ENCODE peak calls at places on chromosome X, in eight cellular contexts. X, F, G, Y, L, D, W and K are unnamed samples.

GRCh38 chrX:143663755-143664154 is 27.9 kb upstream of the SLITRK4 start:
- DNase-seq in W (no peak), L (no peak), G (no peak), D (no peak), Y (no peak), F (no peak), X (no peak), K (no peak)

GRCh38 chrX:23908219-23909003 is 605 bp downstream of the CXorf58 start:
- DNase-seq in G (no peak), Y (no peak), X (peak), W (no peak), L (no peak), D (no peak), F (no peak), K (no peak)

GRCh38 chrX:7261672-7262332 is 113.8 kb upstream of the PUDP start:
- DNase-seq in G (no peak), D (no peak), W (no peak), F (no peak), L (no peak), X (no peak), Y (no peak), K (no peak)

GRCh38 chrX:387729-388128 is 1.0 kb upstream of the PPP2R3B start:
- DNase-seq in Y (no peak), F (no peak), G (no peak), W (no peak), X (no peak), D (no peak), L (no peak), K (no peak)

GRCh38 chrX:37745354-37745753 is 34.5 kb upstream of the CYBB start:
- DNase-seq in F (peak), G (peak), W (peak), Y (peak), X (peak), D (peak), L (peak), K (no peak)

GRCh38 chrX:109125304-109125703 is 356.6 kb downstream of the GUCY2F start:
- DNase-seq in F (no peak), W (no peak), D (no peak), Y (no peak), G (no peak), X (no peak), L (no peak), K (no peak)

GRCh38 chrX:274904-275475 is 6.2 kb upstream of the PLCXD1 start:
- DNase-seq in X (peak), Y (peak), W (no peak), G (no peak), D (no peak), L (peak), F (no peak), K (no peak)

GRCh38 chrX:23802431-23802830 is 19.5 kb downstream of the SAT1 start:
- DNase-seq in X (no peak), G (no peak), L (no peak), W (no peak), F (no peak), D (peak), Y (no peak), K (no peak)

GRCh38 chrX:4935846-4936245 is 1222.4 kb upstream of the PRKX start:
- DNase-seq in L (no peak), D (no peak), F (no peak), W (peak), G (no peak), Y (no peak), X (no peak), K (no peak)

DNA sequence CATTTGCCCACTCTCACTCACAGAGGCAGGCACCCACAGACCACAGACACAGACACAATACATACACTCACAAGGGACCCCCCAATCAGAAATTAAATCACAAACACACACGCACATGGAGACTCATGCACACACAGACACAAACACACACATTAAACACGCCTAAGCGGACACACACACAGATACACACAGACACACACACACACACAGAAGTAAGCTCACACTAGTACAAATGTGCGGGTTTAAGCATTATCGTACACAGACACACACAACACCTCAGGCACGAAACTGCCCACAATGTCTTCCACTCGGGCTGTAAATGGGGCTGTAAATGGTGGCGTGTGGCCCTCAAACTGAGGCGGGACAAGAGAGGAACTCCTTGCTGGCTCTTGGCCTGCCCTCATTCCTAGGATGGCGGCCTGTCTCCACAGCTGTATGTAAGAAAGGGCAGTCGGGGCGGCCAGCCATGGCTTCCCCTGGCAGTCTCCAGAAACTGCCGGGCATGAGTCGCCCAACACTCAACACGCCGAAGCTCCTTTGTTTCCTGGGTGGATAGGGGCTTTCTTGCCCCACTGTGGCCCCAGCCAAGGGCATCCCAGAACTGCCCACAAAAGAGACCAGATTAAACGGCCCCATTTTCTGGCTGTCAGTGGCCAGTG is 53.9 kb downstream of the NBDY start:
- DNase-seq in L (no peak), D (no peak), Y (no peak), F (no peak), W (no peak), G (no peak), X (no peak), K (no peak)
- H3K9ac ChIP-seq in L (no peak), D (no peak), Y (no peak), F (no peak), W (no peak), G (no peak), X (no peak), K (no peak)

GRCh38 chrX:115690554-115691216 is 129.7 kb downstream of the PLS3 start:
- DNase-seq in X (peak), W (peak), Y (peak), F (peak), L (peak), G (peak), D (peak), K (peak)

GRCh38 chrX:115696039-115696438 is 135.1 kb downstream of the PLS3 start:
- DNase-seq in X (no peak), D (no peak), W (no peak), L (no peak), F (no peak), G (no peak), Y (no peak), K (no peak)

GRCh38 chrX:115696939-115697338 is 136.0 kb downstream of the PLS3 start:
- DNase-seq in F (no peak), D (no peak), X (no peak), W (no peak), L (no peak), G (no peak), Y (no peak), K (no peak)

GRCh38 chrX:115694028-115694427 is 133.1 kb downstream of the PLS3 start:
- DNase-seq in Y (no peak), W (no peak), G (no peak), L (no peak), F (no peak), X (no peak), D (no peak), K (no peak)

GRCh38 chrX:115693476-115693875 is 132.5 kb downstream of the PLS3 start:
- DNase-seq in F (no peak), G (no peak), X (no peak), W (no peak), D (no peak), L (peak), Y (no peak), K (no peak)
- H3K4me2 ChIP-seq in F (no peak), G (no peak), X (no peak), W (no peak), D (no peak), L (peak), Y (no peak), K (no peak)

DNA sequence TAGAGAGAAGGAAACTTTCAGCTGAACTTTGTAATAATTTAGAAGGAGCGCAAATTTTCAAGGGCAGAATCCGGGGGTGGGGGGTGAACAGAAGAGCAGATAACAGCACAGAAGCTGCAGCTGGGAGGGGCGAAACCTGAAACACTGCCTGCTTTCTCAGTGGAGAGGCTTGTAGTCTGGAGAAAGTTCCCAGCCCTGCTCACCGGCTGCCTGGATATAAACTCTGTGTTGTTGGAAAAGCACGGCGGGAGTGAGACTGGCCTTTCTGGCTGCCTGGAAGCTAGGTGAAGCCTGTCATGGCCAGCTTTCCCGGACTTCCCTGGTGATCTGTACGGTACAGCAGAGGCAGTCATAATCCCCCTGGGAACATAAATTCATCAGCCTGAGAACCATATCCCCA is 1352.1 kb upstream of the DIAPH2 start:
- DNase-seq in W (no peak), X (no peak), L (peak), G (no peak), D (no peak), F (no peak), Y (no peak), K (no peak)
- H2AFZ ChIP-seq in W (no peak), X (no peak), L (peak), G (no peak), D (no peak), F (no peak), Y (no peak), K (no peak)

GRCh38 chrX:71178908-71179307 is 34.3 kb downstream of the NLGN3 start:
- DNase-seq in Y (peak), X (peak), W (peak), G (peak), D (peak), F (peak), L (peak), K (no peak)
- H3K9ac ChIP-seq in Y (no peak), X (no peak), W (no peak), G (no peak), D (no peak), F (no peak), L (no peak), K (no peak)

GRCh38 chrX:112108145-112108544 is 25.6 kb upstream of the TRPC5 start:
- DNase-seq in Y (no peak), X (no peak), L (no peak), G (no peak), F (no peak), D (no peak), W (no peak), K (no peak)
- H3K4me2 ChIP-seq in Y (no peak), X (no peak), L (no peak), G (no peak), F (no peak), D (no peak), W (no peak), K (no peak)

DNA sequence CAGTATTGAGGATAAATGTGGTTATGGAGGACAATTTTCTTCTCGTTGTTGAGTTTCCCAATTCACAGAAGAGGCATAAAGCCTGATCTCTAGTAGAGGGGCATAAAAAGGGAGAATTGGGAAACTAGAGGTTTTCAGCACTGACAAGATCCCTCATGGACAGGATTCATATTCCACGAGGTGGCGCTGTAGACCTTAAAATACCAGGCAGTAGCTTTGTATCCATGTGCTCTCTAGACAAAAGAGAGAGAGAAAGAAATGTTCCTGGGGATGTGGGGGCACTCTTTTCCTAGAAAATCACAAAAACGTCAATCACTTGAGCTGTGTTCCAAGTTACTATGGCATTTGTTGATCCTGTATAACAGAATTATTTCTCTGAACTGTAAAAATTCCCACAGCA is 128.3 kb downstream of the MAGEE1 start:
- DNase-seq in D (peak), F (peak), W (peak), X (no peak), G (no peak), L (peak), Y (peak), K (no peak)
- H2AFZ ChIP-seq in D (no peak), F (no peak), W (peak), X (no peak), G (no peak), L (peak), Y (peak), K (no peak)

DNA sequence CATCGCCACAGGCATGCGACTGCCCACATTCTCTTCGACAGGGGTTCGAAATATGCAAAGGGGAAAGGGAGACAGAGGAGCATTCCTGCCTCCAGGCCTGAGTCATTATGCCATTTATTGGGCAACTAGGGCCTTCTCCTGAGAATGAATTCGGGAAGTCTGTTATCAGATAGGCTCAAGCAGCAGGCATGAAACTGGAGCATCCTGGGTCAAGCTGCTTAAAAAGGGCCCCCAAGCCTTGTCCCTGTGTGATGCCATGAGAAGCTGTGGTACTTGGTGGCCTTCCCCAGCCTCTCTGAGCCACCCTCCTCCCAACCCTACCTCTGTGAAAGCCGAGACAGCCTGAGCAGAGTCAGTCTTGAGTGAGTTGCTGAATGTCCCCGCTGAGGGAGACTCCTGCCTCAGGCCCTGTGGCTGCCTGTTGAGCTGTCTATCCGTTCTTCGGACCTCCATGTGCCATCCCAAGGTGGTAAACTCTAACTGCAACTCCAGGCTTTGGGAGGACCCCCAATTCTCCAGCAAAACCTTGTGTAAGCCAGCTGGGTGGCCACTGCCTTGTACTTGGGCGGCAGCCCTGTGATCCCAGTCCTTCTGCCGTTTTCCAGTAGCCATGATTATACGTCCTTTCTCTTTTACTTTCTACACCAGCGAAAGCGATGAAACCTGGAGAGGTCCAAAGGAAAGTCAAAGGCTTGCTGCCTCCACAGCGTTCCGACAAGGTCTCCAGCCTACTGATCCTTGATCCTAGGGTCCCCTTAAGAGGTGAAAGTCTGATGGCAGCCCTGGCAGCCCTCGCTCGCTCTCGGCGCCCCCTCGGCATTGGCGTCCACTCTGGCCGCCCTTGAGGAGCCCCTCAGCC is 37.7 kb downstream of the NBDY start:
- DNase-seq in F (peak), X (no peak), D (peak), L (no peak), W (no peak), Y (no peak), G (peak), K (no peak)
- H3K9ac ChIP-seq in F (no peak), X (no peak), D (no peak), L (no peak), W (no peak), Y (no peak), G (no peak), K (no peak)

GRCh38 chrX:110683925-110684324 is 111.7 kb downstream of the CHRDL1 start:
- DNase-seq in F (no peak), L (no peak), Y (no peak), X (no peak), D (no peak), W (no peak), G (no peak), K (no peak)
- H3K4me2 ChIP-seq in F (no peak), L (no peak), Y (no peak), X (no peak), D (no peak), W (no peak), G (no peak), K (no peak)

DNA sequence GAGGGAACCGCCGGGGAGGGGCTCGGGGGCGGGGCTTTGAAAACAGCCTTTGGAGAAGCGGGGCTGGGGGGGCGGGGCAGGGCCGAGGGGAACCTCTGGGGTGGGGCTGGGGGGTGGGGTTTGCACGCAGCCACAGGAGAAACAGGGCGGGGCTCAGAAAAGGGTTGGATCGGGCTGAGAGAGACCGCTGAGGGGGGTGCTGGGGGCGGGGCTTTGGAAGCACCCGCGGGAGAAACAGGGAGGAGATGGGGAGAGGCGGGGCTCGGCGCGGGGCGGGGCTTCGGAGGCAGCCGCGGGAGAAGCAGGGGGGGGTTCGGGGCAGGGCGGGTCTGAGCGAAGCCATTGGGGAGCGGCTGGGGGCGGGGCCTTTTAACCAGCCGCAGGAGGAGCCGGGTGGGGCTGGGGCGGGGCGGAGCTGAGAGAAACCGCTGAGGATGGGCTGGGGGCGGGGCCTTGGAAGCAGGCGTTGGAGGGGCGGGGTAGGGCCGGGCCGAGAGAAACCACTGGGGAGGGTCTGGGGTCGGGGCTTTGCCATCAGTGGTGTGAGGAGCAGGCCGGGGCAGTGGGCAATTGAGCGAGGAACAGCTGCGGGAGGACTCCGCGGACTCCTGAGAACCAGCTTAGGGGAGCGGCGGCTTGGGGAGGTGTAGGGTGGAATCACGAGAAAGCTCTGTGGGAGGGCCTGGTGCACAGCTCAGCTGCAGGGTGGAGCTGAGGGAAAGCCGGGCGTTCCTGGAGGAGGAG is 1.2 kb upstream of the EOLA2 start:
- DNase-seq in G (peak), W (peak), F (peak), L (peak), D (peak), Y (peak), X (peak), K (peak)
- H2AFZ ChIP-seq in G (peak), W (no peak), F (peak), L (no peak), D (no peak), Y (peak), X (peak), K (peak)

GRCh38 chrX:30995060-30995700 is 76.7 kb downstream of the FTHL17 start:
- DNase-seq in F (no peak), L (no peak), D (no peak), W (no peak), X (no peak), Y (no peak), G (no peak), K (no peak)

GRCh38 chrX:30990361-30990760 is 81.5 kb downstream of the FTHL17 start:
- DNase-seq in L (no peak), Y (no peak), G (no peak), X (no peak), F (no peak), D (no peak), W (peak), K (no peak)

GRCh38 chrX:30995705-30996104 is 76.1 kb downstream of the FTHL17 start:
- DNase-seq in Y (no peak), G (no peak), D (no peak), F (no peak), L (no peak), X (no peak), W (no peak), K (no peak)

DNA sequence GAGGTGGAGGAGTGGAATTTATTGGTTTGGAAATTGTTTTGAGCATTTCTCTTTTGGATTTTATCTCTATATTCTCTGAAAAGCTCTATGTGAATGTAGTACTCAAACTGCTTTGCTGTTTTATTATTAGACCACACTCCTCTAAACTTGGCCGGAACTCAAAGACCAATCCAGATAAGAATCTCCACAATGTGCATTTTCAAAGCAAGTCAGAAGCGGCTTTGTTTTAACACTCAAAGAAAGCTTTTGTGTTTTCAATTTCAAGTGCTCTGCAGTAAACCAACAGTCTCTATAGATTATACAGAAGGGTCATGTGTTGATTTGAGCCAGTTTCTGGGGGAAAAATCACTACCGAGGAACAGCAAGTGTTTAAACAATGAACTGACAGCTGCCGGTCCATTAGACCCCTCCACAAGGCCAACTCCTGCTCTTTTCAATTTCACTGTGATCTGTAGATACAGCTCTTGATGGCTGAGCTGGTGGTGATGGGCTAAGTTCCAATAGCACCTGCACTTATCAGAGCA is 79.4 kb downstream of the FTHL17 start:
- DNase-seq in D (peak), G (peak), F (no peak), X (no peak), W (no peak), Y (no peak), L (no peak), K (no peak)
- H3K9ac ChIP-seq in D (no peak), G (no peak), F (no peak), X (no peak), W (no peak), Y (no peak), L (no peak), K (no peak)